ENCODE peak calls at places on chromosome 20, in eight cellular contexts. C is iPS DF 6.9; Q is A549; X is naive thymus-derived CD4-positive, alpha-beta T cell; W is brain microvascular endothelial cell; N is CD4-positive, CD25-positive, alpha-beta regulatory T cell; J is right cardiac atrium; R is cardiac muscle cell. T is an unnamed sample.
A peak's percentile ranks its signal among the peaks of the same experiment; 100 is the strongest.

GRCh38 chr20:58714923-58715708 is 22.5 kb downstream of the NPEPL1 start:
- DNase-seq in C (no peak), Q (no peak), X (no peak), W (no peak), N (no peak), J (peak; percentile 38), R (no peak), T (no peak)

GRCh38 chr20:57390604-57391438 is at the start of gene RBM38:
- DNase-seq in C (no peak), Q (peak; percentile 66), X (peak; percentile 64), W (no peak), N (peak; percentile 75), J (peak; percentile 88), R (peak; percentile 89), T (peak; percentile 94)

GRCh38 chr20:23920936-23921335 is 41.4 kb upstream of the CST5 start:
- DNase-seq in C (no peak), Q (no peak), X (no peak), W (no peak), N (no peak), J (no peak), R (no peak), T (no peak)

GRCh38 chr20:59579404-59580207 is 24.7 kb upstream of the PHACTR3 start:
- DNase-seq in C (no peak), Q (no peak), X (no peak), W (no peak), N (no peak), J (no peak), R (no peak), T (no peak)

GRCh38 chr20:24913076-24913628 is 35.9 kb upstream of the CST7 start:
- DNase-seq in C (no peak), Q (no peak), X (no peak), W (no peak), N (no peak), J (no peak), R (no peak), T (no peak)

GRCh38 chr20:11394145-11394833 is 523.4 kb upstream of the BTBD3 start:
- DNase-seq in C (no peak), Q (no peak), X (no peak), W (peak; percentile 81), N (no peak), J (no peak), R (no peak), T (no peak)

GRCh38 chr20:57434390-57434700 is 43.1 kb downstream of the RBM38 start:
- DNase-seq in C (no peak), Q (no peak), X (no peak), W (no peak), N (peak; percentile 27), J (peak; percentile 70), R (no peak), T (peak; percentile 69)

GRCh38 chr20:16947346-16947943 is 199.3 kb downstream of the OTOR start:
- DNase-seq in C (no peak), Q (no peak), X (no peak), W (no peak), N (no peak), J (no peak), R (no peak), T (no peak)

GRCh38 chr20:17023811-17024210 is 203.0 kb upstream of the PCSK2 start:
- DNase-seq in C (peak; percentile 22), Q (no peak), X (no peak), W (no peak), N (no peak), J (no peak), R (peak; percentile 39), T (no peak)

GRCh38 chr20:23222531-23223200 is 127.9 kb upstream of the NXT1 start:
- DNase-seq in C (no peak), Q (no peak), X (no peak), W (no peak), N (no peak), J (no peak), R (no peak), T (no peak)

GRCh38 chr20:37984018-37984785 is 49.1 kb downstream of the TTI1 start:
- DNase-seq in C (no peak), Q (no peak), X (no peak), W (no peak), N (no peak), J (peak; percentile 69), R (peak; percentile 34), T (no peak)

GRCh38 chr20:47400685-47401084 is 44.2 kb upstream of the ZMYND8 start:
- DNase-seq in C (no peak), Q (no peak), X (no peak), W (no peak), N (peak; percentile 29), J (no peak), R (no peak), T (peak; percentile 55)

GRCh38 chr20:7856756-7857155 is 83.5 kb downstream of the HAO1 start:
- DNase-seq in C (no peak), Q (no peak), X (no peak), W (no peak), N (no peak), J (no peak), R (no peak), T (peak; percentile 10)

GRCh38 chr20:32336918-32337347 is 21.2 kb upstream of the ASXL1 start:
- DNase-seq in C (no peak), Q (peak; percentile 44), X (peak; percentile 18), W (no peak), N (peak; percentile 55), J (no peak), R (peak; percentile 43), T (peak; percentile 69)

GRCh38 chr20:62535964-62536363 is 60.2 kb upstream of the GATA5 start:
- DNase-seq in C (no peak), Q (no peak), X (no peak), W (no peak), N (no peak), J (no peak), R (no peak), T (no peak)

GRCh38 chr20:62533591-62534495 is 58.0 kb upstream of the GATA5 start:
- DNase-seq in C (no peak), Q (no peak), X (no peak), W (no peak), N (no peak), J (no peak), R (no peak), T (no peak)

GRCh38 chr20:62536731-62537401 is 61.1 kb upstream of the GATA5 start:
- DNase-seq in C (no peak), Q (no peak), X (no peak), W (no peak), N (no peak), J (no peak), R (no peak), T (no peak)

GRCh38 chr20:62535282-62535811 is 59.6 kb upstream of the GATA5 start:
- DNase-seq in C (no peak), Q (no peak), X (no peak), W (no peak), N (no peak), J (no peak), R (no peak), T (no peak)

GRCh38 chr20:62534526-62535221 is 58.9 kb upstream of the GATA5 start:
- DNase-seq in C (no peak), Q (no peak), X (no peak), W (no peak), N (no peak), J (no peak), R (no peak), T (no peak)
- H3K27ac ChIP-seq in C (no peak overlapping the region), Q (no peak overlapping the region), X (no peak overlapping the region), W (no peak overlapping the region), N (no peak overlapping the region), J (no peak overlapping the region), R (no peak overlapping the region), T (no peak overlapping the region)

GRCh38 chr20:63791497-63792156 is 39.4 kb downstream of the ZBTB46 start:
- DNase-seq in C (no peak), Q (no peak), X (no peak), W (no peak), N (no peak), J (peak; percentile 86), R (peak; percentile 19), T (no peak)
- H3K27ac ChIP-seq in C (no peak overlapping the region), Q (no peak overlapping the region), X (no peak overlapping the region), W (no peak overlapping the region), N (no peak overlapping the region), J (peak overlapping the region; percentile 75), R (peak overlapping the region; percentile 64), T (no peak overlapping the region)

GRCh38 chr20:49630396-49630951 is 62.5 kb upstream of the PTGIS start:
- DNase-seq in C (no peak), Q (no peak), X (no peak), W (no peak), N (no peak), J (no peak), R (no peak), T (peak; percentile 80)
- H3K27ac ChIP-seq in C (no peak overlapping the region), Q (peak overlapping the region; percentile 61), X (no peak overlapping the region), W (no peak overlapping the region), N (no peak overlapping the region), J (no peak overlapping the region), R (peak overlapping the region; percentile 51), T (peak overlapping the region; percentile 91)

GRCh38 chr20:36646678-36647077 is 682 bp upstream of the SLA2 start:
- DNase-seq in C (no peak), Q (no peak), X (no peak), W (no peak), N (no peak), J (no peak), R (no peak), T (no peak)

GRCh38 chr20:36644032-36644712 is 1.8 kb downstream of the SLA2 start:
- DNase-seq in C (no peak), Q (no peak), X (peak; percentile 54), W (no peak), N (peak; percentile 70), J (no peak), R (no peak), T (peak; percentile 69)

GRCh38 chr20:36645353-36645752 is 643 bp downstream of the SLA2 start:
- DNase-seq in C (no peak), Q (no peak), X (no peak), W (no peak), N (peak; percentile 21), J (no peak), R (no peak), T (no peak)

GRCh38 chr20:36645998-36646397 is at the start of gene SLA2:
- DNase-seq in C (no peak), Q (no peak), X (peak; percentile 70), W (no peak), N (peak; percentile 86), J (no peak), R (no peak), T (peak; percentile 56)

GRCh38 chr20:36644713-36645109 is 1.3 kb downstream of the SLA2 start:
- DNase-seq in C (no peak), Q (no peak), X (peak; percentile 51), W (no peak), N (peak; percentile 44), J (no peak), R (no peak), T (no peak)
- H3K27ac ChIP-seq in C (no peak overlapping the region), Q (no peak overlapping the region), X (peak overlapping the region; percentile 85), W (no peak overlapping the region), N (peak overlapping the region; percentile 76), J (no peak overlapping the region), R (no peak overlapping the region), T (peak overlapping the region; percentile 28)

GRCh38 chr20:53227523-53227922 is 255.4 kb downstream of the TSHZ2 start:
- DNase-seq in C (no peak), Q (no peak), X (no peak), W (no peak), N (no peak), J (no peak), R (no peak), T (no peak)
- H3K27ac ChIP-seq in C (no peak overlapping the region), Q (no peak overlapping the region), X (no peak overlapping the region), W (no peak overlapping the region), N (no peak overlapping the region), J (no peak overlapping the region), R (no peak overlapping the region), T (peak overlapping the region; percentile 80)

GRCh38 chr20:6152777-6153176 is 29.9 kb upstream of the FERMT1 start:
- DNase-seq in C (no peak), Q (no peak), X (no peak), W (no peak), N (no peak), J (no peak), R (no peak), T (no peak)
- H3K27ac ChIP-seq in C (no peak overlapping the region), Q (no peak overlapping the region), X (no peak overlapping the region), W (no peak overlapping the region), N (no peak overlapping the region), J (no peak overlapping the region), R (no peak overlapping the region), T (no peak overlapping the region)